ENCODE peak calls at places on chromosome 16, in eight cellular contexts. One of them, this sample, is unnamed.
A peak's percentile ranks its signal among the peaks of the same experiment; 100 is the strongest.

GRCh38 chr16:88329726-88330700 is 52.7 kb upstream of the ZNF469 start:
- DNase-seq in stomach: no peak
- DNase-seq in tibial nerve: no peak
- DNase-seq in CD4-positive, CD25-positive, alpha-beta regulatory T cell: no peak
- DNase-seq in ascending aorta: no peak
- DNase-seq in T-helper 17 cell: no peak
- DNase-seq in mucosa of descending colon: peak; percentile 22
- DNase-seq in OCI-LY7: no peak
- DNase-seq in this sample: no peak

GRCh38 chr16:66270333-66270927 is 96.1 kb upstream of the CDH5 start:
- DNase-seq in stomach: peak; percentile 68
- DNase-seq in tibial nerve: peak; percentile 45
- DNase-seq in CD4-positive, CD25-positive, alpha-beta regulatory T cell: no peak
- DNase-seq in ascending aorta: no peak
- DNase-seq in T-helper 17 cell: peak; percentile 57
- DNase-seq in mucosa of descending colon: peak; percentile 64
- DNase-seq in OCI-LY7: peak; percentile 57
- DNase-seq in this sample: peak; percentile 41

GRCh38 chr16:5214466-5214865 is 116.9 kb upstream of the EEF2KMT start:
- DNase-seq in stomach: no peak
- DNase-seq in tibial nerve: no peak
- DNase-seq in CD4-positive, CD25-positive, alpha-beta regulatory T cell: no peak
- DNase-seq in ascending aorta: no peak
- DNase-seq in T-helper 17 cell: no peak
- DNase-seq in mucosa of descending colon: no peak
- DNase-seq in OCI-LY7: no peak
- DNase-seq in this sample: no peak

GRCh38 chr16:28572659-28573510 is 19.2 kb downstream of the SGF29 start:
- DNase-seq in stomach: no peak
- DNase-seq in tibial nerve: no peak
- DNase-seq in CD4-positive, CD25-positive, alpha-beta regulatory T cell: no peak
- DNase-seq in ascending aorta: no peak
- DNase-seq in T-helper 17 cell: no peak
- DNase-seq in mucosa of descending colon: no peak
- DNase-seq in OCI-LY7: no peak
- DNase-seq in this sample: no peak

GRCh38 chr16:77402118-77402517 is 32.7 kb downstream of the ADAMTS18 start:
- DNase-seq in stomach: no peak
- DNase-seq in tibial nerve: no peak
- DNase-seq in CD4-positive, CD25-positive, alpha-beta regulatory T cell: no peak
- DNase-seq in ascending aorta: no peak
- DNase-seq in T-helper 17 cell: no peak
- DNase-seq in mucosa of descending colon: no peak
- DNase-seq in OCI-LY7: no peak
- DNase-seq in this sample: no peak

GRCh38 chr16:1688807-1689560 is 10.9 kb downstream of the JPT2 start:
- DNase-seq in stomach: peak; percentile 70
- DNase-seq in tibial nerve: no peak
- DNase-seq in CD4-positive, CD25-positive, alpha-beta regulatory T cell: no peak
- DNase-seq in ascending aorta: peak; percentile 39
- DNase-seq in T-helper 17 cell: no peak
- DNase-seq in mucosa of descending colon: no peak
- DNase-seq in OCI-LY7: no peak
- DNase-seq in this sample: no peak

GRCh38 chr16:84813141-84813933 is 6.4 kb upstream of the CRISPLD2 start:
- DNase-seq in stomach: no peak
- DNase-seq in tibial nerve: no peak
- DNase-seq in CD4-positive, CD25-positive, alpha-beta regulatory T cell: no peak
- DNase-seq in ascending aorta: no peak
- DNase-seq in T-helper 17 cell: no peak
- DNase-seq in mucosa of descending colon: peak; percentile 32
- DNase-seq in OCI-LY7: no peak
- DNase-seq in this sample: no peak

GRCh38 chr16:51939371-51940005 is 607.5 kb downstream of the TOX3 start:
- DNase-seq in stomach: no peak
- DNase-seq in tibial nerve: no peak
- DNase-seq in CD4-positive, CD25-positive, alpha-beta regulatory T cell: no peak
- DNase-seq in ascending aorta: no peak
- DNase-seq in T-helper 17 cell: no peak
- DNase-seq in mucosa of descending colon: no peak
- DNase-seq in OCI-LY7: no peak
- DNase-seq in this sample: no peak

GRCh38 chr16:31877876-31878642 is 4.5 kb downstream of the ZNF267 start:
- DNase-seq in stomach: no peak
- DNase-seq in tibial nerve: no peak
- DNase-seq in CD4-positive, CD25-positive, alpha-beta regulatory T cell: no peak
- DNase-seq in ascending aorta: no peak
- DNase-seq in T-helper 17 cell: no peak
- DNase-seq in mucosa of descending colon: no peak
- DNase-seq in OCI-LY7: no peak
- DNase-seq in this sample: no peak

GRCh38 chr16:53504161-53504663 is 1.2 kb upstream of the AKTIP start:
- DNase-seq in stomach: peak; percentile 36
- DNase-seq in tibial nerve: no peak
- DNase-seq in CD4-positive, CD25-positive, alpha-beta regulatory T cell: no peak
- DNase-seq in ascending aorta: peak; percentile 40
- DNase-seq in T-helper 17 cell: no peak
- DNase-seq in mucosa of descending colon: peak; percentile 75
- DNase-seq in OCI-LY7: peak; percentile 47
- DNase-seq in this sample: peak; percentile 24

GRCh38 chr16:72937916-72938315 is 110.0 kb downstream of the ZFHX3 start:
- DNase-seq in stomach: no peak
- DNase-seq in tibial nerve: no peak
- DNase-seq in CD4-positive, CD25-positive, alpha-beta regulatory T cell: no peak
- DNase-seq in ascending aorta: no peak
- DNase-seq in T-helper 17 cell: no peak
- DNase-seq in mucosa of descending colon: no peak
- DNase-seq in OCI-LY7: no peak
- DNase-seq in this sample: no peak

GRCh38 chr16:88979616-88980015 is 2.6 kb upstream of the CBFA2T3 start:
- DNase-seq in stomach: no peak
- DNase-seq in tibial nerve: no peak
- DNase-seq in CD4-positive, CD25-positive, alpha-beta regulatory T cell: no peak
- DNase-seq in ascending aorta: no peak
- DNase-seq in T-helper 17 cell: no peak
- DNase-seq in mucosa of descending colon: no peak
- DNase-seq in OCI-LY7: no peak
- DNase-seq in this sample: no peak

GRCh38 chr16:85820604-85821372 is 21.3 kb downstream of the COX4I1 start:
- DNase-seq in stomach: no peak
- DNase-seq in tibial nerve: no peak
- DNase-seq in CD4-positive, CD25-positive, alpha-beta regulatory T cell: no peak
- DNase-seq in ascending aorta: no peak
- DNase-seq in T-helper 17 cell: no peak
- DNase-seq in mucosa of descending colon: peak; percentile 43
- DNase-seq in OCI-LY7: no peak
- DNase-seq in this sample: no peak

GRCh38 chr16:87847785-87848675 is 21.3 kb downstream of the SLC7A5 start:
- DNase-seq in stomach: peak; percentile 81
- DNase-seq in tibial nerve: peak; percentile 46
- DNase-seq in CD4-positive, CD25-positive, alpha-beta regulatory T cell: no peak
- DNase-seq in ascending aorta: no peak
- DNase-seq in T-helper 17 cell: no peak
- DNase-seq in mucosa of descending colon: no peak
- DNase-seq in OCI-LY7: no peak
- DNase-seq in this sample: no peak

GRCh38 chr16:17318200-17318599 is 152.6 kb downstream of the XYLT1 start:
- DNase-seq in stomach: no peak
- DNase-seq in tibial nerve: no peak
- DNase-seq in CD4-positive, CD25-positive, alpha-beta regulatory T cell: no peak
- DNase-seq in ascending aorta: no peak
- DNase-seq in T-helper 17 cell: no peak
- DNase-seq in mucosa of descending colon: no peak
- DNase-seq in OCI-LY7: no peak
- DNase-seq in this sample: no peak

GRCh38 chr16:17199135-17199534 is 271.6 kb downstream of the XYLT1 start:
- DNase-seq in stomach: no peak
- DNase-seq in tibial nerve: no peak
- DNase-seq in CD4-positive, CD25-positive, alpha-beta regulatory T cell: no peak
- DNase-seq in ascending aorta: no peak
- DNase-seq in T-helper 17 cell: no peak
- DNase-seq in mucosa of descending colon: no peak
- DNase-seq in OCI-LY7: no peak
- DNase-seq in this sample: no peak

GRCh38 chr16:27475561-27475960 is 73.6 kb downstream of the IL21R start:
- DNase-seq in stomach: no peak
- DNase-seq in tibial nerve: no peak
- DNase-seq in CD4-positive, CD25-positive, alpha-beta regulatory T cell: no peak
- DNase-seq in ascending aorta: no peak
- DNase-seq in T-helper 17 cell: no peak
- DNase-seq in mucosa of descending colon: no peak
- DNase-seq in OCI-LY7: no peak
- DNase-seq in this sample: no peak

GRCh38 chr16:69796285-69797118 is 34.4 kb downstream of the WWP2 start:
- DNase-seq in stomach: no peak
- DNase-seq in tibial nerve: no peak
- DNase-seq in CD4-positive, CD25-positive, alpha-beta regulatory T cell: peak; percentile 21
- DNase-seq in ascending aorta: no peak
- DNase-seq in T-helper 17 cell: no peak
- DNase-seq in mucosa of descending colon: no peak
- DNase-seq in OCI-LY7: peak; percentile 70
- DNase-seq in this sample: peak; percentile 42

GRCh38 chr16:35752773-35753558 is 2293.6 kb downstream of the TP53TG3F start:
- DNase-seq in stomach: no peak
- DNase-seq in tibial nerve: no peak
- DNase-seq in CD4-positive, CD25-positive, alpha-beta regulatory T cell: no peak
- DNase-seq in ascending aorta: no peak
- DNase-seq in T-helper 17 cell: no peak
- DNase-seq in mucosa of descending colon: peak; percentile 31
- DNase-seq in OCI-LY7: no peak
- DNase-seq in this sample: no peak
- H3K9me3 ChIP-seq in stomach: peaks cover 92% of the 10 kb centered on the region
- H3K9me3 ChIP-seq in tibial nerve: no peaks in the 10 kb centered on the region
- H3K9me3 ChIP-seq in CD4-positive, CD25-positive, alpha-beta regulatory T cell: peaks cover 87% of the 10 kb centered on the region
- H3K9me3 ChIP-seq in ascending aorta: no peaks in the 10 kb centered on the region
- H3K9me3 ChIP-seq in T-helper 17 cell: no peaks in the 10 kb centered on the region
- H3K9me3 ChIP-seq in mucosa of descending colon: peaks cover 97% of the 10 kb centered on the region
- H3K9me3 ChIP-seq in OCI-LY7: peaks cover 13% of the 10 kb centered on the region
- H3K9me3 ChIP-seq in this sample: no peaks in the 10 kb centered on the region

DNA sequence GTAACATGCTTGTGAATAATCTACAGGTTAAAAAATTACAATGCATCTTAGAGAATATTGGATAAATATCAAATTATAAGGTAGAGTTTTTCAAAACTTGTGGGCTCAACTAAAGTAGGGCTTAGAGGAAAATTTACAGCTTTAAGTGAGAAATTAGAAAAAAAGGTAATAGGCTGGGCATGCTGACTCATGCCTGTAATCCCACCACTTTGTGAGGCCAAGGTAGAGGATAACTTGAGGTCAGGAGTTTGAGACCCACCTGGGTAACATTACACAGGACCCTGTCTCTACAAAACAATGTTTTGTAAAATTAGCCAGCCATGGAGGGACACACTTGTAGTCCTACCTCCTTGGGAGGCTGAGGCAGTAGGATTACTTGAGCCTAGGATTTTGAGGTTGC is 4.5 kb downstream of the ATF7IP2 start:
- DNase-seq in stomach: no peak
- DNase-seq in tibial nerve: no peak
- DNase-seq in CD4-positive, CD25-positive, alpha-beta regulatory T cell: no peak
- DNase-seq in ascending aorta: no peak
- DNase-seq in T-helper 17 cell: no peak
- DNase-seq in mucosa of descending colon: no peak
- DNase-seq in OCI-LY7: no peak
- DNase-seq in this sample: no peak
- H3K9me3 ChIP-seq in stomach: no peaks in the 10 kb centered on the region
- H3K9me3 ChIP-seq in tibial nerve: no peaks in the 10 kb centered on the region
- H3K9me3 ChIP-seq in CD4-positive, CD25-positive, alpha-beta regulatory T cell: no peaks in the 10 kb centered on the region
- H3K9me3 ChIP-seq in ascending aorta: no peaks in the 10 kb centered on the region
- H3K9me3 ChIP-seq in T-helper 17 cell: no peaks in the 10 kb centered on the region
- H3K9me3 ChIP-seq in mucosa of descending colon: no peaks in the 10 kb centered on the region
- H3K9me3 ChIP-seq in OCI-LY7: no peaks in the 10 kb centered on the region
- H3K9me3 ChIP-seq in this sample: no peaks in the 10 kb centered on the region

GRCh38 chr16:35215287-35215686 is 1755.9 kb downstream of the TP53TG3F start:
- DNase-seq in stomach: no peak
- DNase-seq in tibial nerve: no peak
- DNase-seq in CD4-positive, CD25-positive, alpha-beta regulatory T cell: no peak
- DNase-seq in ascending aorta: no peak
- DNase-seq in T-helper 17 cell: no peak
- DNase-seq in mucosa of descending colon: no peak
- DNase-seq in OCI-LY7: no peak
- DNase-seq in this sample: no peak

GRCh38 chr16:35208001-35208935 is 1748.9 kb downstream of the TP53TG3F start:
- DNase-seq in stomach: no peak
- DNase-seq in tibial nerve: no peak
- DNase-seq in CD4-positive, CD25-positive, alpha-beta regulatory T cell: no peak
- DNase-seq in ascending aorta: no peak
- DNase-seq in T-helper 17 cell: no peak
- DNase-seq in mucosa of descending colon: peak; percentile 27
- DNase-seq in OCI-LY7: no peak
- DNase-seq in this sample: no peak

GRCh38 chr16:35207059-35207999 is 1747.9 kb downstream of the TP53TG3F start:
- DNase-seq in stomach: no peak
- DNase-seq in tibial nerve: no peak
- DNase-seq in CD4-positive, CD25-positive, alpha-beta regulatory T cell: no peak
- DNase-seq in ascending aorta: no peak
- DNase-seq in T-helper 17 cell: no peak
- DNase-seq in mucosa of descending colon: peak; percentile 44
- DNase-seq in OCI-LY7: no peak
- DNase-seq in this sample: no peak

GRCh38 chr16:35214840-35215239 is 1755.4 kb downstream of the TP53TG3F start:
- DNase-seq in stomach: no peak
- DNase-seq in tibial nerve: no peak
- DNase-seq in CD4-positive, CD25-positive, alpha-beta regulatory T cell: no peak
- DNase-seq in ascending aorta: no peak
- DNase-seq in T-helper 17 cell: no peak
- DNase-seq in mucosa of descending colon: no peak
- DNase-seq in OCI-LY7: no peak
- DNase-seq in this sample: no peak

DNA sequence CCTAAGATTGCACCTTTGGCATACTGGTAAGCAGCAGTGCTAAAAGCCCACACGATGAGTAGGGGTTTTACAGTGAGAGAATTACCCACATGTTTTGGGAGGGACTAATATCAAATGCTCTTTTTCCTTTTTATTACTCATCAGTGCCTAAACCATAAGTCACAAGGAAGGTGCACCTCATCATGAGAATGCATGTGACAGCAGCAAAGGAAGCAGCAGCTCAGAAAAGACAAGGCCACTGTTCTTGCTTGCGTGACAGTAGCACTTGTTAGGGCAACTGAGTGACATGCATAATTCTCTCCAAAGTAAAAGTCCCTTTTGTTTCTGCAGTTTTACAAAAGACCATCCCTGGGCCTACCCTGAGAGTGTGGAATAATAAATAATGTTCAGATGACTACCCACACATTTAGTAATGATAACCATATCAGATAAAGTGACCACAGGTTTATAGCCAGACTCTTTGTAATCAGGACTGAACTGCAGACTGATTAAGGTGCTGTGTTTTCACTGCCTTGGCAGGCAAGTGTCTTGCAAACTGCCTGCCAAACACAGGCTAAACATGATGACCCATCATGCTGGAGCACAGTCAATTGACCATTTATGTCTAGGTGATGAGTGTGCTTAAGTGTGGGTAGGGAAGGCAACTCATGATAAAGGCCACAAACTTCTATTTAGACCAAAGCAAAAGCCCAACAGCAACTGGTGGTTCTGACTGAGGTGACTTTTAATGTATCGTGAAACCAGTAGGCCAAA is 1751.4 kb downstream of the TP53TG3F start:
- DNase-seq in stomach: no peak
- DNase-seq in tibial nerve: no peak
- DNase-seq in CD4-positive, CD25-positive, alpha-beta regulatory T cell: no peak
- DNase-seq in ascending aorta: no peak
- DNase-seq in T-helper 17 cell: no peak
- DNase-seq in mucosa of descending colon: no peak
- DNase-seq in OCI-LY7: no peak
- DNase-seq in this sample: no peak
- H3K9me3 ChIP-seq in stomach: peaks cover 43% of the 10 kb centered on the region
- H3K9me3 ChIP-seq in tibial nerve: no peaks in the 10 kb centered on the region
- H3K9me3 ChIP-seq in CD4-positive, CD25-positive, alpha-beta regulatory T cell: peaks cover 21% of the 10 kb centered on the region
- H3K9me3 ChIP-seq in ascending aorta: no peaks in the 10 kb centered on the region
- H3K9me3 ChIP-seq in T-helper 17 cell: no peaks in the 10 kb centered on the region
- H3K9me3 ChIP-seq in mucosa of descending colon: peaks cover 45% of the 10 kb centered on the region
- H3K9me3 ChIP-seq in OCI-LY7: no peaks in the 10 kb centered on the region
- H3K9me3 ChIP-seq in this sample: no peaks in the 10 kb centered on the region

GRCh38 chr16:25487888-25488287 is 203.9 kb upstream of the HS3ST4 start:
- DNase-seq in stomach: no peak
- DNase-seq in tibial nerve: no peak
- DNase-seq in CD4-positive, CD25-positive, alpha-beta regulatory T cell: no peak
- DNase-seq in ascending aorta: no peak
- DNase-seq in T-helper 17 cell: no peak
- DNase-seq in mucosa of descending colon: no peak
- DNase-seq in OCI-LY7: no peak
- DNase-seq in this sample: no peak
- H3K9me3 ChIP-seq in stomach: peaks cover 26% of the 10 kb centered on the region
- H3K9me3 ChIP-seq in tibial nerve: no peaks in the 10 kb centered on the region
- H3K9me3 ChIP-seq in CD4-positive, CD25-positive, alpha-beta regulatory T cell: no peaks in the 10 kb centered on the region
- H3K9me3 ChIP-seq in ascending aorta: no peaks in the 10 kb centered on the region
- H3K9me3 ChIP-seq in T-helper 17 cell: no peaks in the 10 kb centered on the region
- H3K9me3 ChIP-seq in mucosa of descending colon: no peaks in the 10 kb centered on the region
- H3K9me3 ChIP-seq in OCI-LY7: no peaks in the 10 kb centered on the region
- H3K9me3 ChIP-seq in this sample: no peaks in the 10 kb centered on the region